ENCODE peak calls at places on chromosomes 1 and 21, in six cellular contexts. U, R, O, V, B and K are unnamed samples.

GRCh38 chr1:62691062-62691844 is 3.1 kb upstream of the DOCK7 start:
- DNase-seq in U (no peak), R (no peak), O (no peak), V (no peak), B (no peak), K (no peak)

GRCh38 chr1:202163281-202164270 is 3.2 kb upstream of the PTPN7 start:
- DNase-seq in U (no peak), R (no peak), O (no peak), V (no peak), B (no peak), K (no peak)

GRCh38 chr1:229139320-229139719 is 131.6 kb upstream of the RAB4A start:
- DNase-seq in U (no peak), R (no peak), O (no peak), V (no peak), B (no peak), K (no peak)

GRCh38 chr21:46180778-46181391 is 3.4 kb downstream of the SPATC1L start:
- DNase-seq in U (no peak), R (no peak), O (no peak), V (no peak), B (no peak), K (no peak)

GRCh38 chr1:241250465-241250864 is 106.5 kb downstream of the RGS7 start:
- DNase-seq in U (no peak), R (no peak), O (no peak), V (no peak), B (no peak), K (no peak)

GRCh38 chr1:243944429-243945160 is 94.6 kb upstream of the AKT3 start:
- DNase-seq in U (peak; percentile 75), R (no peak), O (no peak), V (peak; percentile 62), B (peak; percentile 39), K (peak; percentile 27)

GRCh38 chr1:2494323-2494693 is 18.2 kb downstream of the PLCH2 start:
- DNase-seq in U (no peak), R (no peak), O (no peak), V (peak; percentile 45), B (peak; percentile 98), K (peak; percentile 6)

GRCh38 chr21:28742527-28742926 is 250.2 kb downstream of the LTN1 start:
- DNase-seq in U (no peak), R (no peak), O (no peak), V (peak; percentile 76), B (peak; percentile 29), K (peak; percentile 30)

GRCh38 chr1:95096218-95096841 is 20.8 kb upstream of the TLCD4 start:
- DNase-seq in U (no peak), R (no peak), O (no peak), V (peak; percentile 31), B (no peak), K (no peak)

GRCh38 chr1:231421616-231421970 is 494 bp downstream of the EGLN1 start:
- DNase-seq in U (peak; percentile 62), R (no peak), O (peak; percentile 32), V (peak; percentile 43), B (peak; percentile 63), K (peak; percentile 59)

GRCh38 chr1:156750191-156750931 is 1.1 kb downstream of the HDGF start:
- DNase-seq in U (no peak), R (no peak), O (no peak), V (no peak), B (no peak), K (peak; percentile 38)

GRCh38 chr1:152983743-152984142 is at the start of gene SPRR1A:
- DNase-seq in U (no peak), R (no peak), O (no peak), V (no peak), B (no peak), K (no peak)

GRCh38 chr1:200075938-200076546 is 48.5 kb downstream of the NR5A2 start:
- DNase-seq in U (no peak), R (no peak), O (peak; percentile 55), V (peak; percentile 79), B (peak; percentile 65), K (peak; percentile 77)

GRCh38 chr1:200075522-200075921 is 48.0 kb downstream of the NR5A2 start:
- DNase-seq in U (peak; percentile 50), R (no peak), O (peak; percentile 9), V (no peak), B (no peak), K (no peak)

GRCh38 chr1:200073286-200073637 is 45.8 kb downstream of the NR5A2 start:
- DNase-seq in U (no peak), R (no peak), O (no peak), V (no peak), B (no peak), K (no peak)

GRCh38 chr1:200072636-200073285 is 45.3 kb downstream of the NR5A2 start:
- DNase-seq in U (no peak), R (no peak), O (no peak), V (no peak), B (no peak), K (no peak)
- H3K4me3 ChIP-seq in U (no peak overlapping the region), R (no peak overlapping the region), O (no peak overlapping the region), V (no peak overlapping the region), B (no peak overlapping the region), K (no peak overlapping the region)

DNA sequence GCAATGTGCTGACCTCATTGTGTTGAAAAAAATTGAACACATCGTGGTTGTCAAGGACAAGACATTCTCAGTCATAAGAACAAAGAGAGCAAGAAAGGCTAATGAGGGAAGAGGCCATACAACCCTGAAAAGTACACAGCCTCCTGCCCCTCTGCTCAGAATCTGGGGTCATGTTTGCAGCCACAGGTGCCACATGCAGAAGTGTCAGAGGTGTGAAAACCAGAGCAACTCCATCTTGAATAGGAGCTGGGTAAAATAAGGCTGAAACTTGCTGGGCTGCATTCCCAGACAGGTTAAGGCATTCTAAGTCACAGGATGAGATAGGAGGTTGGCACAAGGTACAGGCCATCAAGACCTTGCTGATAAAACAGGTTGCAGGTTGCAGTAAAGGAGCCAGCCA is 200.8 kb upstream of the CAMK1G start:
- DNase-seq in U (no peak), R (no peak), O (no peak), V (no peak), B (no peak), K (no peak)
- H3K4me3 ChIP-seq in U (no peak overlapping the region), R (no peak overlapping the region), O (no peak overlapping the region), V (no peak overlapping the region), B (no peak overlapping the region), K (no peak overlapping the region)

GRCh38 chr1:94079991-94080388 is 41.0 kb downstream of the ABCA4 start:
- DNase-seq in U (no peak), R (no peak), O (no peak), V (no peak), B (no peak), K (no peak)
- H3K4me3 ChIP-seq in U (no peak overlapping the region), R (no peak overlapping the region), O (no peak overlapping the region), V (no peak overlapping the region), B (no peak overlapping the region), K (no peak overlapping the region)

GRCh38 chr1:65512383-65512782 is 91.9 kb downstream of the LEPR start:
- DNase-seq in U (no peak), R (no peak), O (peak; percentile 8), V (no peak), B (no peak), K (no peak)
- H3K4me3 ChIP-seq in U (no peak overlapping the region), R (no peak overlapping the region), O (no peak overlapping the region), V (no peak overlapping the region), B (no peak overlapping the region), K (no peak overlapping the region)

DNA sequence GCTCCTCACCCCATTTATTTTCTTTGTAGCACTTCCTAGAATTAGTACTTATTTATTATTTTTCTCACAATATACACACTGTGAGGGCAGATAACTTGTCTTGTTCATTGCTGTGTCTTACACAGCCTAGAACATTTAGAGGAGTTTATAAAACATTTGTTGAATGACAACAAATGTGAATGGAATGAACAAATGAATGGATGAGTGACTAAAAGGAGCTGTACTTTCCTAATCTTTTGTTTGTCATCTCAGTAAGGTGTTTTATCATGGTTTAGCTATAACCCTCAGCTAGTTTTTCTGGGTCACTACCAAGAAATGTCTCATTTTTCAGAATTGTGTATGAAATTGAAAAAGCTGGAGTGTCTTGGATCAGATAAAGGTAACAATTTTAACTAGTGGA is 239.3 kb upstream of the KCNK2 start:
- DNase-seq in U (no peak), R (no peak), O (no peak), V (peak; percentile 70), B (no peak), K (no peak)
- H3K4me3 ChIP-seq in U (no peak overlapping the region), R (no peak overlapping the region), O (no peak overlapping the region), V (no peak overlapping the region), B (no peak overlapping the region), K (no peak overlapping the region)

DNA sequence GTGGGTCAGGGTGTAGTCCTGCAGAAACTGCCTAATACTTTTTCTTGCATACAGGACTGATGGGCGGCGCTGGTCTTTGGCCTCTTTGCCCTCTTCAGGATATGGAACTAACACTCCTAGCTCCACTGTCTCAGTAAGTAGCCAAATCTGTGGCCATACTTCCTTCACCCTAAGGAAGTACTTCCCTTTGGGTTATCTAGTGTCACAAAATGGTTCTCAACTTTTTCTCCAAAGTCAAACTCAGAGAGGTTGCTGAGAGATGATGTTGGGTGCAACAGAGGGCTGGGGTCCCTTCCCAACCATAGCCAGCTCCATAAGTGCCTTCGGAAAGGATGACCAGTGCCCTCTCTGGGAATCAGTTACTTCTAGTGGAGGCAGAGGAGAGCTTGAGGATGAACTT is 129.7 kb downstream of the PIK3R3 start:
- DNase-seq in U (no peak), R (no peak), O (no peak), V (no peak), B (no peak), K (no peak)
- H3K4me3 ChIP-seq in U (no peak overlapping the region), R (no peak overlapping the region), O (no peak overlapping the region), V (no peak overlapping the region), B (no peak overlapping the region), K (no peak overlapping the region)

GRCh38 chr1:228006793-228007053 is at the start of gene WNT3A:
- DNase-seq in U (no peak), R (no peak), O (no peak), V (no peak), B (no peak), K (no peak)
- H3K4me3 ChIP-seq in U (peak within 1 kb of the TSS; percentile 9), R (peak within 1 kb of the TSS; percentile 34), O (no peak within 1 kb of the TSS), V (no peak within 1 kb of the TSS), B (no peak within 1 kb of the TSS), K (no peak within 1 kb of the TSS)

GRCh38 chr1:6490181-6491075 is 1.0 kb downstream of the PLEKHG5 start:
- DNase-seq in U (peak; percentile 86), R (no peak), O (peak; percentile 61), V (peak; percentile 68), B (peak; percentile 68), K (peak; percentile 76)

GRCh38 chr1:6487804-6488484 is 3.5 kb downstream of the PLEKHG5 start:
- DNase-seq in U (no peak), R (no peak), O (no peak), V (no peak), B (no peak), K (no peak)

GRCh38 chr1:6489383-6489765 is 2.1 kb downstream of the PLEKHG5 start:
- DNase-seq in U (no peak), R (no peak), O (no peak), V (no peak), B (no peak), K (no peak)

GRCh38 chr1:6489799-6490180 is 1.7 kb downstream of the PLEKHG5 start:
- DNase-seq in U (peak; percentile 80), R (no peak), O (peak; percentile 64), V (peak; percentile 69), B (peak; percentile 65), K (peak; percentile 70)

GRCh38 chr1:6488602-6489382 is 2.7 kb downstream of the PLEKHG5 start:
- DNase-seq in U (no peak), R (no peak), O (no peak), V (no peak), B (no peak), K (no peak)
- H3K4me3 ChIP-seq in U (no peak overlapping the region), R (peak overlapping the region; percentile 80), O (no peak overlapping the region), V (no peak overlapping the region), B (no peak overlapping the region), K (no peak overlapping the region)